ENCODE peak calls at places on chromosomes 11 and 22, in ten cellular contexts. One of them, this sample, is unnamed.

GRCh38 chr11:62458212-62459002 is 39.6 kb downstream of the SCGB1A1 start:
- DNase-seq in stimulated activated CD4-positive, alpha-beta T cell treated with anti-CD3 and anti-CD28 coated beads, Interleukin-4, amount 100 ng/mL, for 4 hours: no peak
- DNase-seq in C1 segment of cervical spinal cord: no peak
- DNase-seq in AML-193: no peak
- DNase-seq in mucosa of gallbladder: no peak
- DNase-seq in HTR-8/SVneo: no peak
- DNase-seq in lung microvascular endothelial cell: no peak
- DNase-seq in NCI-H1930: no peak
- DNase-seq in midbrain: no peak
- DNase-seq in pulmonary artery endothelial cell: no peak
- DNase-seq in this sample: no peak

GRCh38 chr11:102138677-102139076 is 28.4 kb downstream of the YAP1 start:
- DNase-seq in stimulated activated CD4-positive, alpha-beta T cell treated with anti-CD3 and anti-CD28 coated beads, Interleukin-4, amount 100 ng/mL, for 4 hours: no peak
- DNase-seq in C1 segment of cervical spinal cord: no peak
- DNase-seq in AML-193: no peak
- DNase-seq in mucosa of gallbladder: no peak
- DNase-seq in HTR-8/SVneo: peak; percentile 46
- DNase-seq in lung microvascular endothelial cell: no peak
- DNase-seq in NCI-H1930: no peak
- DNase-seq in midbrain: no peak
- DNase-seq in pulmonary artery endothelial cell: no peak
- DNase-seq in this sample: no peak

GRCh38 chr22:48204296-48204695 is 1441.8 kb downstream of the TBC1D22A start:
- DNase-seq in stimulated activated CD4-positive, alpha-beta T cell treated with anti-CD3 and anti-CD28 coated beads, Interleukin-4, amount 100 ng/mL, for 4 hours: no peak
- DNase-seq in C1 segment of cervical spinal cord: no peak
- DNase-seq in AML-193: no peak
- DNase-seq in mucosa of gallbladder: peak; percentile 3
- DNase-seq in HTR-8/SVneo: no peak
- DNase-seq in lung microvascular endothelial cell: no peak
- DNase-seq in NCI-H1930: no peak
- DNase-seq in midbrain: no peak
- DNase-seq in pulmonary artery endothelial cell: no peak
- DNase-seq in this sample: no peak

GRCh38 chr11:46565248-46565835 is 28.5 kb downstream of the AMBRA1 start:
- DNase-seq in stimulated activated CD4-positive, alpha-beta T cell treated with anti-CD3 and anti-CD28 coated beads, Interleukin-4, amount 100 ng/mL, for 4 hours: no peak
- DNase-seq in C1 segment of cervical spinal cord: no peak
- DNase-seq in AML-193: no peak
- DNase-seq in mucosa of gallbladder: no peak
- DNase-seq in HTR-8/SVneo: no peak
- DNase-seq in lung microvascular endothelial cell: no peak
- DNase-seq in NCI-H1930: no peak
- DNase-seq in midbrain: no peak
- DNase-seq in pulmonary artery endothelial cell: no peak
- DNase-seq in this sample: no peak

GRCh38 chr22:48605856-48606255 is 1221.8 kb downstream of the BRD1 start:
- DNase-seq in stimulated activated CD4-positive, alpha-beta T cell treated with anti-CD3 and anti-CD28 coated beads, Interleukin-4, amount 100 ng/mL, for 4 hours: no peak
- DNase-seq in C1 segment of cervical spinal cord: no peak
- DNase-seq in AML-193: no peak
- DNase-seq in mucosa of gallbladder: peak; percentile 75
- DNase-seq in HTR-8/SVneo: no peak
- DNase-seq in lung microvascular endothelial cell: no peak
- DNase-seq in NCI-H1930: no peak
- DNase-seq in midbrain: no peak
- DNase-seq in pulmonary artery endothelial cell: no peak
- DNase-seq in this sample: no peak

GRCh38 chr11:108586600-108586999 is 7.0 kb downstream of the EXPH5 start:
- DNase-seq in stimulated activated CD4-positive, alpha-beta T cell treated with anti-CD3 and anti-CD28 coated beads, Interleukin-4, amount 100 ng/mL, for 4 hours: no peak
- DNase-seq in C1 segment of cervical spinal cord: no peak
- DNase-seq in AML-193: peak; percentile 46
- DNase-seq in mucosa of gallbladder: peak; percentile 17
- DNase-seq in HTR-8/SVneo: no peak
- DNase-seq in lung microvascular endothelial cell: no peak
- DNase-seq in NCI-H1930: no peak
- DNase-seq in midbrain: no peak
- DNase-seq in pulmonary artery endothelial cell: no peak
- DNase-seq in this sample: no peak

GRCh38 chr11:127224276-127224675 is 223.7 kb upstream of the KIRREL3 start:
- DNase-seq in stimulated activated CD4-positive, alpha-beta T cell treated with anti-CD3 and anti-CD28 coated beads, Interleukin-4, amount 100 ng/mL, for 4 hours: no peak
- DNase-seq in C1 segment of cervical spinal cord: no peak
- DNase-seq in AML-193: no peak
- DNase-seq in mucosa of gallbladder: no peak
- DNase-seq in HTR-8/SVneo: no peak
- DNase-seq in lung microvascular endothelial cell: no peak
- DNase-seq in NCI-H1930: no peak
- DNase-seq in midbrain: no peak
- DNase-seq in pulmonary artery endothelial cell: no peak
- DNase-seq in this sample: no peak

GRCh38 chr11:118622376-118623290 is 15.2 kb downstream of the PHLDB1 start:
- DNase-seq in stimulated activated CD4-positive, alpha-beta T cell treated with anti-CD3 and anti-CD28 coated beads, Interleukin-4, amount 100 ng/mL, for 4 hours: no peak
- DNase-seq in C1 segment of cervical spinal cord: no peak
- DNase-seq in AML-193: no peak
- DNase-seq in mucosa of gallbladder: peak; percentile 78
- DNase-seq in HTR-8/SVneo: peak; percentile 75
- DNase-seq in lung microvascular endothelial cell: peak; percentile 35
- DNase-seq in NCI-H1930: no peak
- DNase-seq in midbrain: peak; percentile 27
- DNase-seq in pulmonary artery endothelial cell: no peak
- DNase-seq in this sample: no peak

GRCh38 chr11:130159657-130160459 is at the start of gene ST14:
- DNase-seq in stimulated activated CD4-positive, alpha-beta T cell treated with anti-CD3 and anti-CD28 coated beads, Interleukin-4, amount 100 ng/mL, for 4 hours: no peak
- DNase-seq in C1 segment of cervical spinal cord: no peak
- DNase-seq in AML-193: no peak
- DNase-seq in mucosa of gallbladder: peak; percentile 66
- DNase-seq in HTR-8/SVneo: no peak
- DNase-seq in lung microvascular endothelial cell: no peak
- DNase-seq in NCI-H1930: no peak
- DNase-seq in midbrain: no peak
- DNase-seq in pulmonary artery endothelial cell: no peak
- DNase-seq in this sample: peak; percentile 77

GRCh38 chr22:38350444-38351359 is 33.5 kb upstream of the CSNK1E start:
- DNase-seq in stimulated activated CD4-positive, alpha-beta T cell treated with anti-CD3 and anti-CD28 coated beads, Interleukin-4, amount 100 ng/mL, for 4 hours: no peak
- DNase-seq in C1 segment of cervical spinal cord: no peak
- DNase-seq in AML-193: no peak
- DNase-seq in mucosa of gallbladder: no peak
- DNase-seq in HTR-8/SVneo: no peak
- DNase-seq in lung microvascular endothelial cell: no peak
- DNase-seq in NCI-H1930: no peak
- DNase-seq in midbrain: no peak
- DNase-seq in pulmonary artery endothelial cell: no peak
- DNase-seq in this sample: peak; percentile 41

GRCh38 chr22:46081036-46081830 is 69.1 kb upstream of the PPARA start:
- DNase-seq in stimulated activated CD4-positive, alpha-beta T cell treated with anti-CD3 and anti-CD28 coated beads, Interleukin-4, amount 100 ng/mL, for 4 hours: no peak
- DNase-seq in C1 segment of cervical spinal cord: no peak
- DNase-seq in AML-193: no peak
- DNase-seq in mucosa of gallbladder: no peak
- DNase-seq in HTR-8/SVneo: no peak
- DNase-seq in lung microvascular endothelial cell: peak; percentile 42
- DNase-seq in NCI-H1930: no peak
- DNase-seq in midbrain: no peak
- DNase-seq in pulmonary artery endothelial cell: no peak
- DNase-seq in this sample: no peak

GRCh38 chr11:126361400-126361799 is 5.9 kb downstream of the ST3GAL4 start:
- DNase-seq in stimulated activated CD4-positive, alpha-beta T cell treated with anti-CD3 and anti-CD28 coated beads, Interleukin-4, amount 100 ng/mL, for 4 hours: no peak
- DNase-seq in C1 segment of cervical spinal cord: no peak
- DNase-seq in AML-193: no peak
- DNase-seq in mucosa of gallbladder: no peak
- DNase-seq in HTR-8/SVneo: no peak
- DNase-seq in lung microvascular endothelial cell: no peak
- DNase-seq in NCI-H1930: no peak
- DNase-seq in midbrain: no peak
- DNase-seq in pulmonary artery endothelial cell: no peak
- DNase-seq in this sample: no peak

GRCh38 chr11:12141283-12141682 is 30.9 kb downstream of the MICAL2 start:
- DNase-seq in stimulated activated CD4-positive, alpha-beta T cell treated with anti-CD3 and anti-CD28 coated beads, Interleukin-4, amount 100 ng/mL, for 4 hours: no peak
- DNase-seq in C1 segment of cervical spinal cord: no peak
- DNase-seq in AML-193: no peak
- DNase-seq in mucosa of gallbladder: no peak
- DNase-seq in HTR-8/SVneo: no peak
- DNase-seq in lung microvascular endothelial cell: no peak
- DNase-seq in NCI-H1930: no peak
- DNase-seq in midbrain: no peak
- DNase-seq in pulmonary artery endothelial cell: no peak
- DNase-seq in this sample: no peak

GRCh38 chr11:22304337-22304961 is 33.7 kb upstream of the SLC17A6 start:
- DNase-seq in stimulated activated CD4-positive, alpha-beta T cell treated with anti-CD3 and anti-CD28 coated beads, Interleukin-4, amount 100 ng/mL, for 4 hours: no peak
- DNase-seq in C1 segment of cervical spinal cord: no peak
- DNase-seq in AML-193: peak; percentile 3
- DNase-seq in mucosa of gallbladder: no peak
- DNase-seq in HTR-8/SVneo: peak; percentile 14
- DNase-seq in lung microvascular endothelial cell: peak; percentile 46
- DNase-seq in NCI-H1930: peak; percentile 45
- DNase-seq in midbrain: peak; percentile 30
- DNase-seq in pulmonary artery endothelial cell: no peak
- DNase-seq in this sample: no peak

GRCh38 chr22:23235425-23235824 is 55.1 kb downstream of the BCR start:
- DNase-seq in stimulated activated CD4-positive, alpha-beta T cell treated with anti-CD3 and anti-CD28 coated beads, Interleukin-4, amount 100 ng/mL, for 4 hours: no peak
- DNase-seq in C1 segment of cervical spinal cord: no peak
- DNase-seq in AML-193: no peak
- DNase-seq in mucosa of gallbladder: no peak
- DNase-seq in HTR-8/SVneo: no peak
- DNase-seq in lung microvascular endothelial cell: no peak
- DNase-seq in NCI-H1930: no peak
- DNase-seq in midbrain: no peak
- DNase-seq in pulmonary artery endothelial cell: no peak
- DNase-seq in this sample: no peak

This sample was measured in ureter.